ENCODE peak calls at places on chromosomes 16 and 17, in six cellular contexts. W is right atrium auricular region, U is cardiac muscle cell, C is transverse colon, N is activated B cell treated with CpG ODN at 0.5 μM for 24 hours, H is B cell. Q is an unnamed sample.
A peak's percentile ranks its signal among the peaks of the same experiment; 100 is the strongest.

GRCh38 chr16:10385725-10386516 is at the start of gene ATF7IP2:
- DNase-seq in W (peak; percentile 89), U (peak; percentile 93), C (peak; percentile 86), N (peak; percentile 86), H (peak; percentile 92), Q (no peak)

GRCh38 chr16:68347605-68348004 is 36.8 kb downstream of the PRMT7 start:
- DNase-seq in W (no peak), U (no peak), C (no peak), N (no peak), H (no peak), Q (no peak)

GRCh38 chr16:89843409-89844350 is 15.4 kb downstream of the SPIRE2 start:
- DNase-seq in W (no peak), U (no peak), C (no peak), N (no peak), H (no peak), Q (no peak)

GRCh38 chr17:58097384-58098088 is 14.3 kb downstream of the DYNLL2 start:
- DNase-seq in W (no peak), U (no peak), C (no peak), N (no peak), H (no peak), Q (no peak)

GRCh38 chr16:70577256-70577698 is 53.7 kb downstream of the SF3B3 start:
- DNase-seq in W (no peak), U (no peak), C (no peak), N (no peak), H (no peak), Q (no peak)

GRCh38 chr16:4917117-4917516 is 19.8 kb downstream of the PPL start:
- DNase-seq in W (no peak), U (peak; percentile 27), C (no peak), N (no peak), H (no peak), Q (no peak)

GRCh38 chr17:16419929-16420271 is 4.5 kb downstream of the TRPV2 start:
- DNase-seq in W (no peak), U (peak; percentile 67), C (no peak), N (no peak), H (no peak), Q (no peak)

GRCh38 chr17:81513669-81514484 is 1.3 kb upstream of the ACTG1 start:
- DNase-seq in W (peak; percentile 73), U (peak; percentile 80), C (peak; percentile 66), N (peak; percentile 60), H (peak; percentile 66), Q (no peak)

GRCh38 chr17:2059837-2060658 is 5.1 kb downstream of the HIC1 start:
- DNase-seq in W (no peak), U (no peak), C (no peak), N (no peak), H (no peak), Q (no peak)

GRCh38 chr17:13244511-13244910 is 226.7 kb upstream of the ELAC2 start:
- DNase-seq in W (no peak), U (peak; percentile 3), C (no peak), N (no peak), H (no peak), Q (no peak)

GRCh38 chr16:77387075-77387474 is 47.8 kb downstream of the ADAMTS18 start:
- DNase-seq in W (no peak), U (no peak), C (no peak), N (no peak), H (no peak), Q (no peak)

GRCh38 chr17:57284984-57285646 is 28.8 kb downstream of the MSI2 start:
- DNase-seq in W (no peak), U (no peak), C (peak; percentile 30), N (peak; percentile 38), H (peak; percentile 65), Q (no peak)

GRCh38 chr17:49390548-49391324 is 23.9 kb downstream of the PHB1 start:
- DNase-seq in W (no peak), U (no peak), C (peak; percentile 48), N (peak; percentile 29), H (peak; percentile 53), Q (no peak)
- TF ChIP-seq CTCF in W (no peak), U (no peak), C (no peak), N (no peak), H (no peak), Q (no peak)

GRCh38 chr17:37212184-37212583 is 163.6 kb upstream of the C17orf78 start:
- DNase-seq in W (no peak), U (peak; percentile 27), C (no peak), N (no peak), H (no peak), Q (no peak)
- TF ChIP-seq CTCF in W (no peak), U (peak; percentile 38), C (no peak), N (no peak), H (no peak), Q (peak; percentile 14)

DNA sequence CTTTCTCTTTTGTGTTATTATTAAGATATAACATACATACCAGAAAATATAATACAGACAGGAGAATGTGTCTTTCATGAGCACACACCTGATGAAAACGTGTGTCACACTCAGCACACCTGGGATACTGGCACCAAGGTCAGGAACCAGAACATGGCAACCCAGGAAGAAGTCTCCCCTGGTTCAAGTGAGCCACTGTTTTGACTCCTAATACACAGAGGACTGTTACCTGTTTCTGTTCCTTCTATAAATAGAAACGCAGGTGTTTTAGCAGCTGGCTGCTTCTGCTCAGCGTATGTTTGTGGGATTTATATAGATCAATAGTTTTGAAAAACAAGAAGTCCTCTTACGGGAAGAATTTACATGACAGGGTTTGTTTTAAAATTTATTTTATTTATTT is 3.5 kb downstream of the SEC14L1 start:
- DNase-seq in W (no peak), U (no peak), C (no peak), N (no peak), H (no peak), Q (no peak)
- TF ChIP-seq CTCF in W (no peak), U (no peak), C (no peak), N (no peak), H (no peak), Q (no peak)

GRCh38 chr16:57801098-57801855 is 1.0 kb downstream of the KIFC3 start:
- DNase-seq in W (no peak), U (peak; percentile 65), C (no peak), N (no peak), H (no peak), Q (no peak)
- TF ChIP-seq CTCF in W (no peak), U (peak; percentile 19), C (no peak), N (no peak), H (no peak), Q (no peak)

GRCh38 chr16:83402160-83402794 is 405.5 kb upstream of the HSBP1 start:
- DNase-seq in W (no peak), U (no peak), C (no peak), N (no peak), H (no peak), Q (no peak)
- TF ChIP-seq CTCF in W (no peak), U (no peak), C (no peak), N (no peak), H (no peak), Q (no peak)